ENCODE peak calls at places on chromosomes 4 and X, in five cellular contexts. G, N, D, C and H are unnamed samples.

GRCh38 chr4:188707036-188707435 is 567.8 kb downstream of the TRIML1 start:
- DNase-seq in N (no peak), C (no peak), D (no peak), G (no peak), H (no peak)

GRCh38 chrX:111168314-111168713 is 72.3 kb downstream of the PAK3 start:
- DNase-seq in D (no peak), N (peak; percentile 24), C (no peak), G (no peak), H (peak; percentile 29)

GRCh38 chr4:176034498-176034897 is 31.1 kb upstream of the WDR17 start:
- DNase-seq in D (no peak), G (peak; percentile 24), N (peak; percentile 63), C (no peak), H (no peak)

GRCh38 chr4:8391972-8392371 is 48.6 kb downstream of the ACOX3 start:
- DNase-seq in N (peak; percentile 78), D (no peak), G (no peak), C (peak; percentile 81), H (no peak)

GRCh38 chr4:152169666-152170065 is 366.2 kb downstream of the FBXW7 start:
- DNase-seq in C (no peak), G (no peak), D (no peak), N (no peak), H (no peak)

GRCh38 chrX:142978130-142978684 is 47.5 kb upstream of the SPANXN4 start:
- DNase-seq in D (no peak), C (no peak), G (no peak), N (no peak), H (no peak)

GRCh38 chr4:171793723-171794122 is 19.5 kb upstream of the GALNTL6 start:
- DNase-seq in D (no peak), N (no peak), C (no peak), G (no peak), H (no peak)

GRCh38 chr4:155762351-155762750 is 3.5 kb downstream of the GUCY1B1 start:
- DNase-seq in G (no peak), C (no peak), D (no peak), N (no peak), H (no peak)

GRCh38 chr4:125741825-125742452 is 427.2 kb downstream of the FAT4 start:
- DNase-seq in N (peak; percentile 33), G (no peak), C (no peak), D (no peak), H (no peak)

GRCh38 chr4:19927381-19927780 is 324.3 kb upstream of the SLIT2 start:
- DNase-seq in C (no peak), G (no peak), N (peak; percentile 41), D (no peak), H (no peak)

GRCh38 chr4:140870427-140870826 is 114.2 kb upstream of the TBC1D9 start:
- DNase-seq in D (no peak), N (no peak), G (no peak), C (no peak), H (no peak)

GRCh38 chr4:184538023-184538599 is 63.8 kb upstream of the IRF2 start:
- DNase-seq in D (no peak), N (peak; percentile 92), C (peak; percentile 46), G (peak; percentile 70), H (no peak)

GRCh38 chr4:82429728-82430192 is 502 bp downstream of the HNRNPDL start:
- DNase-seq in C (no peak), D (no peak), N (no peak), G (no peak), H (no peak)

GRCh38 chr4:70190579-70190978 is 4.9 kb upstream of the ODAM start:
- DNase-seq in N (no peak), C (no peak), D (no peak), G (no peak), H (no peak)

GRCh38 chr4:1976416-1977352 is 32.1 kb downstream of the NELFA start:
- DNase-seq in N (no peak), C (no peak), D (no peak), G (no peak), H (peak; percentile 26)

GRCh38 chr4:110840221-110840654 is 217.4 kb upstream of the PITX2 start:
- DNase-seq in C (no peak), N (no peak), D (no peak), G (no peak), H (no peak)

GRCh38 chr4:86484241-86484640 is 109.9 kb upstream of the PTPN13 start:
- DNase-seq in G (no peak), D (no peak), N (no peak), C (no peak), H (no peak)

GRCh38 chrX:123884809-123885408 is 25.1 kb downstream of the XIAP start:
- DNase-seq in G (peak; percentile 5), C (peak; percentile 6), D (no peak), N (peak; percentile 48), H (no peak)

GRCh38 chr4:127249066-127249766 is 383.5 kb upstream of the INTU start:
- DNase-seq in C (no peak), N (peak; percentile 73), G (no peak), D (no peak), H (no peak)

GRCh38 chr4:88005086-88005485 is 2.3 kb upstream of the PKD2 start:
- DNase-seq in D (no peak), N (no peak), G (no peak), C (peak; percentile 43), H (no peak)

GRCh38 chr4:88002786-88003185 is 4.6 kb upstream of the PKD2 start:
- DNase-seq in G (no peak), N (peak; percentile 68), D (no peak), C (peak; percentile 41), H (no peak)

GRCh38 chr4:88006956-88007303 is 505 bp upstream of the PKD2 start:
- DNase-seq in D (no peak), N (no peak), C (no peak), G (no peak), H (no peak)

GRCh38 chr4:88001871-88002270 is 5.6 kb upstream of the PKD2 start:
- DNase-seq in C (no peak), N (no peak), G (no peak), D (no peak), H (no peak)

GRCh38 chr4:88003261-88003660 is 4.2 kb upstream of the PKD2 start:
- DNase-seq in N (no peak), D (no peak), C (peak; percentile 40), G (no peak), H (no peak)
- H3K4me2 ChIP-seq in N (no peak overlapping the region), D (no peak overlapping the region), C (no peak overlapping the region), G (no peak overlapping the region), H (no peak overlapping the region)

DNA sequence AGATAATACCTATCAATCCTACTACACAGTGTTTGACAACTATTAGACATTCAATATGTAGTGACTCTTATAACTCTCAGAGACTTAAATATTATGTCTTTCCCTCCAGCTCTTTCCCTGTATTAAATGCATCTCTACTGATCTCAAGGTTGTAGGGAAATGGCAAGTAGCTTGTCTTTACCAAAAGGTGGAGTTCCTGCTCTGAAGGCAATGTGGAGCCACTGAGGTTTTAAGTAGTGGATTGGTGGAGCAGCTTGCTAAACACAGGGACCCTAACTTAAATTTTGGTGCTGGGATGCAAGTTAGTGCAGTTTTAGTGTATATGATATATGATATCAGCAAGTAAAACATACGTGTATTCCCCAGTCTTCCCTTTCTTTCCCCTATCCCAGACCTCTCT is 13.1 kb downstream of the FNIP2 start:
- DNase-seq in G (no peak), C (no peak), D (no peak), N (no peak), H (no peak)
- H3K14ac ChIP-seq in G (no peak overlapping the region), C (no peak overlapping the region), D (no peak overlapping the region), N (no peak overlapping the region), H (no peak overlapping the region)

GRCh38 chrX:40003071-40003981 is 94.4 kb downstream of the BCOR start:
- DNase-seq in D (no peak), G (no peak), N (peak; percentile 36), C (no peak), H (no peak)

GRCh38 chrX:40004916-40005289 is 92.9 kb downstream of the BCOR start:
- DNase-seq in C (no peak), G (no peak), D (peak; percentile 45), N (no peak), H (peak; percentile 42)

GRCh38 chrX:40005290-40006011 is 92.3 kb downstream of the BCOR start:
- DNase-seq in N (no peak), C (no peak), D (peak; percentile 51), G (no peak), H (peak; percentile 33)

GRCh38 chrX:40006025-40007017 is 91.4 kb downstream of the BCOR start:
- DNase-seq in D (peak; percentile 63), C (peak; percentile 50), G (no peak), N (peak; percentile 35), H (peak; percentile 83)

DNA sequence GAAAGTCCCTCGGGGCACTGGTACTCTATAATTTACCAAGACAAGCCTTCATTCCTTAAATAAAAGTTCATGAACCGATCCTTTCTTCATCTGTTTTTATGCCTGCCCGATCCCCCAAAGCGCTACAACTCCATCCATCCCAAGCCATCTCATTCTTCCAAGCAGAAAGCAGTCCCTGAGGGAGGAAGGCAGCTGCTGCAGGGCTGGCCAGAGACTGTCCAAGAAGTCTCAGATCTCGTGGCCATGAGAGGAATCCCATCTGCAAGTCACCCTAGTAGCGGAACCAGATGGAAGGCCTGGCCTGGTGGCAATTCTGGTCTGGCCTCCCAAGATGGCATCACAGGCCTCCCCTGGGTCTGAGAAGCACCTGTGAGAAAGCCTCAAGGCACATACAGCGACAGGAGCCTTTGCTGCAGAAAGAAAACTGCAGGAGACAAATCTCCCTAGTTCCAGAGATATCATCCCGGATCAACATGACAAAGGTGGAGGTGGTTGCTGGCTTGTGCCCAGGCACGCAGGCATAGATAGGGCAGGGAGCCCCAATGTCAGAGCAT is 93.7 kb downstream of the BCOR start:
- DNase-seq in C (no peak), G (no peak), N (no peak), D (peak; percentile 46), H (peak; percentile 82)
- H2BK12ac ChIP-seq in C (no peak overlapping the region), G (no peak overlapping the region), N (no peak overlapping the region), D (peak overlapping the region; percentile 17), H (no peak overlapping the region)

DNA sequence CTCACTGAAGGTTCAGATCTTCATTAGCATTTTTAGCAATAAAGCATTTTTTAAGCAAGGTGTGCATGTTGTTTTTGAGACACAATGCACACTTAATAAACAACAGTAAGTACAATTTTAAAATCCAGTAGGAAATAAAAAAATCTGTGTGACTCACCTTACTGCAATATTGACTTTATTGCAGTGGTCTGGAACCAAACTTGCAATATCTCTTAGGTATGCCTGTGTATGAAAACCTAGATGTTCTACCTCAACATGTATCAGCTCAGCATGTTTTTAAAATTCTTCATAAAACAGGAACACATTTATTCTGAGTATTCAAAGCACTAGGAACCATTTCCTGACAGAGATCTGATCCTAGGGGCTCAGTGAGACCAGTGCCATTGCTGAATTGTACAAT is 26.7 kb downstream of the NR0B1 start:
- DNase-seq in G (no peak), N (no peak), D (no peak), C (no peak), H (no peak)
- H3K4me2 ChIP-seq in G (no peak overlapping the region), N (no peak overlapping the region), D (no peak overlapping the region), C (no peak overlapping the region), H (no peak overlapping the region)

DNA sequence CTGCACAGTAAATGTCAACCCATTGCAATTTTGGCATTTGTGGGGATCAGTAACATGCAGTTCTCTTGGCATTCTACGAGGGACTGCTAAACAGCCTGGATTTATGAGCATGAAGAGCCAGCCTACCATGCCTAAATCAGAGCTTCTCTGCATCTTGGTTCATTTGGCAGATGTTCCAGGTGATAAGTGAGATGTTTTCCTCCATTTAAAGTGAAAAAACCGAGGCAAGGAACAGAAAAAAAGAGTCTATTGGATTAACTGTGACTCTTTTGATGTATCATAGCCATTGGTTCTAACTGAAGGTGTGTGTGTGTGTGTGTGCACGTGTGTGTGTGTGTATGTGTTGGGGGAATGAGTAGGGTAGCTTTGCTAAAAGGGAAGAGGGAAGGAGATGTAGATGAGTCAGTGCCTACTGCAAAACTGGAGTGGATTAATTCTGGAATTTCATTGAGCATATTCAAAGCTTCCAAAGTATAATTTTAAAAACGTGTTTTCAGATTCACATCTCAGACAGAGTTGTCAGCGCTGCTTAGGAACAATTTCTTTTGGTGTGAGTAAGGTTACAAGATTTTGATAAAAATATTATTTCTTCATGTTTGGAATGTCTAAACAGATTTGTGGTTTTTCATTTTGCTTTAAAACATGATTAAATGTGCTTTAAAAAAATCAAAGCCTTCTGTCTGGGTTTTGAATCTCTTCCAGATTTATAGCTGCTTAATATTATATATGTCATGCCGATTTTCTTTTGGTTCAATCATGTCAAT is 123.3 kb upstream of the LNX1 start:
- DNase-seq in D (no peak), N (no peak), C (no peak), G (no peak), H (no peak)
- H3K14ac ChIP-seq in D (no peak overlapping the region), N (no peak overlapping the region), C (no peak overlapping the region), G (no peak overlapping the region), H (no peak overlapping the region)